ENCODE peak calls at places on chromosome 1, in six cellular contexts. F is AG20443; J is activated effector memory CD4-positive, alpha-beta T cell treated with anti-CD3 and anti-CD28 coated beads, Interleukin-2, amount 50 U/mL, for 16 hours; U is posterior cingulate gyrus; X is CD8-positive, alpha-beta T cell; W is skeletal muscle cell. T is an unnamed sample.

GRCh38 chr1:201288007-201288406 is 4.7 kb downstream of the PKP1 start:
- DNase-seq in F (no peak), J (no peak), U (no peak), X (no peak), W (no peak), T (no peak)

GRCh38 chr1:246035060-246035531 is 472.0 kb downstream of the SMYD3 start:
- DNase-seq in F (peak), J (no peak), U (no peak), X (no peak), W (no peak), T (no peak)

GRCh38 chr1:83102630-83103071 is 896.3 kb downstream of the TTLL7 start:
- DNase-seq in F (peak), J (no peak), U (no peak), X (no peak), W (peak), T (no peak)

GRCh38 chr1:208431721-208432120 is 187.5 kb upstream of the PLXNA2 start:
- DNase-seq in F (peak), J (no peak), U (no peak), X (no peak), W (peak), T (no peak)

GRCh38 chr1:198906739-198907422 is 268.0 kb downstream of the PTPRC start:
- DNase-seq in F (no peak), J (no peak), U (no peak), X (no peak), W (no peak), T (no peak)

GRCh38 chr1:57623039-57623790 is 199.4 kb upstream of the DAB1 start:
- DNase-seq in F (peak), J (no peak), U (no peak), X (no peak), W (no peak), T (no peak)

GRCh38 chr1:67573481-67573880 is 111.5 kb upstream of the GADD45A start:
- DNase-seq in F (no peak), J (no peak), U (no peak), X (no peak), W (no peak), T (no peak)

GRCh38 chr1:117623698-117624097 is 17.9 kb downstream of the TENT5C start:
- DNase-seq in F (no peak), J (no peak), U (no peak), X (no peak), W (no peak), T (no peak)

GRCh38 chr1:92329356-92330129 is 30.7 kb downstream of the RPAP2 start:
- DNase-seq in F (no peak), J (no peak), U (no peak), X (no peak), W (no peak), T (no peak)

GRCh38 chr1:53372501-53372951 is 44.7 kb upstream of the LRP8 start:
- DNase-seq in F (no peak), J (peak), U (no peak), X (no peak), W (no peak), T (no peak)

GRCh38 chr1:31159869-31160611 is 79.6 kb downstream of the NKAIN1 start:
- DNase-seq in F (no peak), J (no peak), U (no peak), X (no peak), W (no peak), T (no peak)

GRCh38 chr1:221394011-221394544 is 347.8 kb downstream of the DUSP10 start:
- DNase-seq in F (peak), J (no peak), U (no peak), X (no peak), W (peak), T (no peak)

GRCh38 chr1:95728841-95729240 is 494.8 kb downstream of the RWDD3 start:
- DNase-seq in F (no peak), J (no peak), U (no peak), X (no peak), W (no peak), T (no peak)

GRCh38 chr1:59506952-59507351 is 210.1 kb downstream of the FGGY start:
- DNase-seq in F (peak), J (no peak), U (no peak), X (no peak), W (no peak), T (peak)

GRCh38 chr1:197778326-197778922 is 3.1 kb upstream of the DENND1B start:
- DNase-seq in F (no peak), J (no peak), U (no peak), X (no peak), W (no peak), T (no peak)

GRCh38 chr1:30415171-30415940 is 308.0 kb downstream of the MATN1 start:
- DNase-seq in F (peak), J (peak), U (no peak), X (no peak), W (no peak), T (no peak)

GRCh38 chr1:111568160-111568559 is 51.4 kb upstream of the RAP1A start:
- DNase-seq in F (no peak), J (no peak), U (no peak), X (no peak), W (no peak), T (no peak)

GRCh38 chr1:182279724-182280506 is 111.7 kb downstream of the GLUL start:
- DNase-seq in F (peak), J (no peak), U (peak), X (no peak), W (no peak), T (no peak)

GRCh38 chr1:42841010-42841409 is 5.4 kb upstream of the ZNF691 start:
- DNase-seq in F (no peak), J (no peak), U (no peak), X (no peak), W (no peak), T (no peak)

GRCh38 chr1:178629549-178630154 is 95.4 kb upstream of the RALGPS2 start:
- DNase-seq in F (no peak), J (no peak), U (no peak), X (no peak), W (no peak), T (no peak)

GRCh38 chr1:111448482-111448917 is 556 bp downstream of the WDR77 start:
- DNase-seq in F (no peak), J (peak), U (no peak), X (no peak), W (no peak), T (no peak)

GRCh38 chr1:42759114-42759513 is 7.7 kb downstream of the P3H1 start:
- DNase-seq in F (no peak), J (no peak), U (no peak), X (no peak), W (no peak), T (no peak)

GRCh38 chr1:10795305-10796021 is 983 bp downstream of the CASZ1 start:
- DNase-seq in F (no peak), J (peak), U (no peak), X (no peak), W (no peak), T (no peak)

GRCh38 chr1:23670709-23671108 is 20.9 kb upstream of the RPL11 start:
- DNase-seq in F (no peak), J (no peak), U (no peak), X (no peak), W (no peak), T (no peak)